ENCODE peak calls at places on chromosome 10, in ten cellular contexts. U is colonic mucosa, Q is Panc1, D is psoas muscle, Z is tibial nerve, F is adrenal gland, E is PC-9, V is breast epithelium, M is upper lobe of right lung, K is lung. S is an unnamed sample. For H3K4me1 and H3K36me3, the result is how much of the 10 kb centered on the place peaks cover.

GRCh38 chr10:13765641-13766341 is 179.0 kb downstream of the PRPF18 start:
- DNase-seq in U (peak), Q (no peak), D (no peak), Z (no peak), F (no peak), E (no peak), V (no peak), M (no peak), K (no peak), S (no peak)

GRCh38 chr10:9024210-9024609 is 969.7 kb downstream of the GATA3 start:
- DNase-seq in U (no peak), Q (peak), D (no peak), Z (no peak), F (no peak), E (peak), V (no peak), M (no peak), K (no peak), S (no peak)

GRCh38 chr10:122441961-122442360 is 12.5 kb upstream of the ARMS2 start:
- DNase-seq in U (no peak), Q (peak), D (no peak), Z (no peak), F (no peak), E (peak), V (no peak), M (no peak), K (no peak), S (no peak)

GRCh38 chr10:132209130-132209529 is 22.4 kb downstream of the DPYSL4 start:
- DNase-seq in U (no peak), Q (no peak), D (no peak), Z (no peak), F (no peak), E (no peak), V (no peak), M (no peak), K (no peak), S (no peak)

GRCh38 chr10:571643-572042 is 117.8 kb downstream of the DIP2C start:
- DNase-seq in U (no peak), Q (no peak), D (no peak), Z (no peak), F (peak), E (no peak), V (no peak), M (no peak), K (no peak), S (no peak)

GRCh38 chr10:132891994-132892393 is 50.4 kb downstream of the CFAP46 start:
- DNase-seq in U (no peak), Q (no peak), D (no peak), Z (no peak), F (no peak), E (no peak), V (peak), M (peak), K (no peak), S (no peak)

GRCh38 chr10:88159127-88159829 is 295.9 kb downstream of the PTEN start:
- DNase-seq in U (no peak), Q (no peak), D (no peak), Z (no peak), F (no peak), E (no peak), V (no peak), M (no peak), K (no peak), S (no peak)

GRCh38 chr10:4240641-4241197 is 455.7 kb upstream of the KLF6 start:
- DNase-seq in U (no peak), Q (peak), D (no peak), Z (no peak), F (no peak), E (no peak), V (no peak), M (no peak), K (no peak), S (no peak)

GRCh38 chr10:22681783-22682183 is 32.6 kb downstream of the PIP4K2A start:
- DNase-seq in U (no peak), Q (peak), D (no peak), Z (no peak), F (peak), E (peak), V (no peak), M (no peak), K (no peak), S (no peak)

GRCh38 chr10:112811741-112812551 is 138.1 kb upstream of the TCF7L2 start:
- DNase-seq in U (peak), Q (peak), D (no peak), Z (no peak), F (peak), E (peak), V (peak), M (peak), K (peak), S (no peak)

GRCh38 chr10:101216631-101217425 is 12.4 kb downstream of the LBX1 start:
- DNase-seq in U (no peak), Q (no peak), D (no peak), Z (no peak), F (no peak), E (no peak), V (no peak), M (no peak), K (no peak), S (no peak)

GRCh38 chr10:33653584-33654367 is 319.3 kb upstream of the NRP1 start:
- DNase-seq in U (no peak), Q (no peak), D (no peak), Z (no peak), F (no peak), E (peak), V (no peak), M (no peak), K (no peak), S (no peak)

GRCh38 chr10:106401967-106402366 is 762.5 kb downstream of the SORCS1 start:
- DNase-seq in U (no peak), Q (no peak), D (no peak), Z (no peak), F (no peak), E (no peak), V (no peak), M (no peak), K (no peak), S (no peak)

DNA sequence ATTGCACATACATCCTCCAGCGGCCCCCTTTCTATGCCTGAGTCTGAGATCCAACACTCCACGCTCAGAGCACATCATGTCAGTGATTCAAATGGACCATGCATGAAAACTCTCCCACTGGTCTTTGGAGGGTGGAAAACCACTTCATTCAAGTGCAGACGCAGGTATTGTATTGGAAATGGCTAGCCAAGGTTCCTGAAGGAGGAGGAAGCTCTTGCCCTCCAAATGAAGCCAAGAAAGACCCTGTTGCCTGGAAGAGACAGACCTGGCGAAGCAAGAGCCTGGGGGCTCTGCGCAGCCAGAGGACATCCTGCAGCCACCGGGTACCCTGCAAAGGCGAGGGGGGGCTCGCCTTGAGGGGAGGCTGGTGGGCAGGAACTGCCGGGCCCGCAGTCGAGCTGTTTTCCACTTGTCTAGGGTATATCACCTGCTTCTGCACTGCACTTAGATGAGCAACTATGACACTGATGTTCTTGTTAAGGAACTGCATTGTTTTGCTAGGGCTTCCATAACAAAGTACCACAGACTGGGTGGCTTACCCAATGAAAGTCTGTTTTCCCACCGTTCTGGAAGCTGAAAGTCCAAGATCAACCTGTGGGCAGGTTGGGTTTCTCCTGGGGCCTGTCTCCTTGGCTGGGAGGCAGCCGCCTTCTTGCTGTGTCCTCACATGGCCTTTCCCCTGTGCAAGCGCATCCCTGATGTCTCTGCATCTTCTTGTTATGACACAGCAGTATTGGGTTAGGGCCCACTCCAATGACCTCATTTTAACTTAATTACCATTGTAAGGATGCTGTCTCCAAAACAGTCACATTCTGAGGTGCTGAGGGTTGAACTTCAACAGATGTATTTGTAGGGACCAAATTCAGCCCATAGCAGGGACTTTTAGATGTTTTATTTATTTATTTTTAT is 233.4 kb downstream of the ARHGAP12 start:
- DNase-seq in U (no peak), Q (no peak), D (no peak), Z (no peak), F (no peak), E (no peak), V (no peak), M (no peak), K (no peak), S (no peak)
- H3K4me1 ChIP-seq in U (under half), Q (under half), D (under half), Z (under half), F (under half), E (under half), V (under half), M (under half), K (under half), S (under half)

GRCh38 chr10:20890491-20891337 is 6.4 kb downstream of the NEBL start:
- DNase-seq in U (no peak), Q (no peak), D (no peak), Z (no peak), F (no peak), E (no peak), V (no peak), M (no peak), K (no peak), S (no peak)

GRCh38 chr10:20892796-20893195 is 4.3 kb downstream of the NEBL start:
- DNase-seq in U (no peak), Q (no peak), D (no peak), Z (no peak), F (no peak), E (no peak), V (no peak), M (no peak), K (no peak), S (no peak)

GRCh38 chr10:20892011-20892585 is 5.0 kb downstream of the NEBL start:
- DNase-seq in U (no peak), Q (no peak), D (no peak), Z (no peak), F (no peak), E (no peak), V (no peak), M (no peak), K (no peak), S (no peak)

GRCh38 chr10:20890009-20890408 is 7.1 kb downstream of the NEBL start:
- DNase-seq in U (no peak), Q (no peak), D (no peak), Z (no peak), F (no peak), E (no peak), V (no peak), M (no peak), K (no peak), S (no peak)

DNA sequence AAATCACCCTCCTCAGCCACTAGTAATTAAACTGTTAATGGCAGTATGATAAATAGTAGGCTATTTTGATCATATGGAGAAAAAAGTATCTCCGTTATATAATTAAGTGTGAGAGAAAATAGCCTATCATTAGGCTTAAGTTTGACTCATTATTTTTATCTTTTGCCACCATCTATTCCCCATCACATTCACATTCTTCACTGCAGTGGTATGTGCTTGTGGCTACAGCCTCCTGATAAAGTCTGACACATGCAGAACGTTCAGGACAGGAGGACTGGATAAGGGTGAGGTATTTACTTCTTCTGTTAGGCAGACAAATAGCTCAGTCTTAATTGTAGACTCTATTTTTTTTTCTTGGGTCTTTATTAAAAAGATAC is 5.8 kb downstream of the NEBL start:
- DNase-seq in U (no peak), Q (no peak), D (no peak), Z (no peak), F (no peak), E (peak), V (no peak), M (no peak), K (no peak), S (no peak)
- TF ChIP-seq CTCF in U (no peak), Q (no peak), D (no peak), Z (no peak), F (no peak), E (no peak), V (no peak), M (no peak), K (no peak), S (no peak)

GRCh38 chr10:12353399-12354027 is 4.2 kb downstream of the CAMK1D start:
- DNase-seq in U (no peak), Q (no peak), D (no peak), Z (no peak), F (no peak), E (no peak), V (no peak), M (no peak), K (no peak), S (no peak)
- H3K36me3 ChIP-seq in U (under half), Q (under half), D (under half), Z (under half), F (under half), E (under half), V (under half), M (under half), K (under half), S (under half)

GRCh38 chr10:95542330-95542729 is 18.8 kb downstream of the SORBS1 start:
- DNase-seq in U (no peak), Q (no peak), D (no peak), Z (no peak), F (no peak), E (no peak), V (no peak), M (no peak), K (no peak), S (no peak)

GRCh38 chr10:95537543-95537930 is 23.6 kb downstream of the SORBS1 start:
- DNase-seq in U (no peak), Q (no peak), D (no peak), Z (no peak), F (no peak), E (peak), V (no peak), M (no peak), K (peak), S (no peak)

GRCh38 chr10:95536894-95537542 is 24.2 kb downstream of the SORBS1 start:
- DNase-seq in U (no peak), Q (no peak), D (no peak), Z (no peak), F (no peak), E (no peak), V (no peak), M (no peak), K (no peak), S (no peak)

GRCh38 chr10:95540514-95541052 is 20.6 kb downstream of the SORBS1 start:
- DNase-seq in U (no peak), Q (no peak), D (no peak), Z (no peak), F (no peak), E (no peak), V (no peak), M (no peak), K (no peak), S (no peak)

DNA sequence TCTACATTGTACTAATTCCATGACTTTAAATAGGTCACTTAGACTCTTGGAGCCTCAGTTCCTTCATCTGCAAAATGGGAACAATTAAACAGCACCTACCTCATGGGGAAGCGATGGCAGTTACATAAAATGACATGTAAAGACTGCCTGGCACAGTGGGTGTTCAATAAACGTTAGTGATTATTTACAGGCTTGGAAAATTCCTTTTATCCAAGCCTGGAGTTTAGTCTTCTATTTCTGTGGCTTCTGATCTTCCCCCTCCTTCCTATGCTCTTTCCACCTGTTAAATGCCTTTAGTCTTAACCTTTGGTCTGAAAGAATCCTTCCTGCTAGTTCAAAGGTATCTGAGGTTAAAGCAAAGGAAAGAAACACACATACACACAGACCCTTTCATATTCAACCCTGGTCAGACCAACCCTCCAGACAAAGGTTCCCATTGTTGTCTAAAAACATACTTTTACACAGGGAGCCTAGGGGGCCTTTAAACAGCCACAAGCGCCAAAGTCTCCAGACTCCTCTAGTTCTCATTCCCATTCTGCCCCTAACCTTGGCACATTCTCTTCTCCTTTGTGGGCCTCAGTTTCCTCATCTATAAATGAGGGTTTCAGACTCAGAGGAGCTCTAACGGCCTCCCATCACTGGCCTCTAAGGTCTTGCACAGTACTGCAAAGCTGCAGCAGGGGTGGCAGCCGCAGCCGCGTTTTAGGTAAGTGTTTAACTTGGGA is 21.4 kb downstream of the SORBS1 start:
- DNase-seq in U (no peak), Q (no peak), D (no peak), Z (no peak), F (no peak), E (no peak), V (no peak), M (no peak), K (no peak), S (no peak)
- H3K4me1 ChIP-seq in U (under half), Q (under half), D (half or more), Z (under half), F (under half), E (under half), V (under half), M (under half), K (under half), S (under half)

GRCh38 chr10:25933653-25934608 is at the start of gene MYO3A:
- DNase-seq in U (no peak), Q (no peak), D (no peak), Z (no peak), F (no peak), E (no peak), V (no peak), M (no peak), K (no peak), S (peak)
- TF ChIP-seq CTCF in U (no peak), Q (no peak), D (no peak), Z (no peak), F (no peak), E (no peak), V (no peak), M (no peak), K (no peak), S (no peak)

S was measured in testis.